ENCODE peak calls at places on chromosomes 1 and 21, in five cellular contexts. H is GM12878, G is HCT116, X is K562, Z is SK-N-SH. N is an unnamed sample.

GRCh38 chr1:228145050-228145343 is 4.7 kb upstream of the GJC2 start:
- DNase-seq in X (no peak), H (no peak), Z (peak), G (no peak), N (no peak)

GRCh38 chr21:42513151-42513984 is at the start of gene SLC37A1:
- DNase-seq in Z (peak), G (no peak), H (no peak), X (no peak), N (peak)

GRCh38 chr21:29416268-29416667 is 117.5 kb downstream of the BACH1 start:
- DNase-seq in G (no peak), X (no peak), H (no peak), Z (no peak), N (peak)

GRCh38 chr1:111402083-111402482 is 25.5 kb downstream of the OVGP1 start:
- DNase-seq in H (no peak), G (no peak), Z (no peak), X (no peak), N (no peak)

GRCh38 chr1:200334661-200335256 is 75.1 kb downstream of the ZNF281 start:
- DNase-seq in H (no peak), X (no peak), Z (no peak), G (peak), N (no peak)

GRCh38 chr1:1889090-1889750 is 1.7 kb downstream of the GNB1 start:
- DNase-seq in X (peak), H (no peak), G (no peak), Z (no peak), N (no peak)

GRCh38 chr1:112849425-112849966 is 106.5 kb downstream of the SLC16A1 start:
- DNase-seq in G (no peak), Z (peak), X (no peak), H (no peak), N (peak)

GRCh38 chr1:67883069-67883468 is 49.8 kb upstream of the GNG12 start:
- DNase-seq in G (peak), H (no peak), Z (no peak), X (no peak), N (no peak)

GRCh38 chr21:44301961-44302406 is 2.1 kb downstream of the PFKL start:
- DNase-seq in Z (no peak), G (no peak), X (no peak), H (no peak), N (peak)

GRCh38 chr1:208684192-208684591 is 440.0 kb upstream of the PLXNA2 start:
- DNase-seq in X (no peak), H (no peak), Z (no peak), G (no peak), N (no peak)

GRCh38 chr21:28283652-28284490 is 708.8 kb downstream of the LTN1 start:
- DNase-seq in H (no peak), X (no peak), Z (peak), G (no peak), N (no peak)

GRCh38 chr1:228989992-228990827 is 254.9 kb downstream of the RHOU start:
- DNase-seq in X (no peak), G (no peak), H (no peak), Z (peak), N (no peak)

GRCh38 chr21:42655797-42656770 is 2.7 kb downstream of the PDE9A start:
- DNase-seq in Z (no peak), X (no peak), H (no peak), G (no peak), N (no peak)

GRCh38 chr1:165452336-165453130 is 7.6 kb upstream of the RXRG start:
- DNase-seq in X (peak), G (no peak), H (no peak), Z (no peak), N (no peak)

GRCh38 chr1:101089608-101090007 is 64.0 kb upstream of the DPH5 start:
- DNase-seq in H (no peak), Z (no peak), G (no peak), X (no peak), N (no peak)
- TF ChIP-seq JUND in H (no peak), Z (no peak), G (no peak), X (no peak), N (no peak)

DNA sequence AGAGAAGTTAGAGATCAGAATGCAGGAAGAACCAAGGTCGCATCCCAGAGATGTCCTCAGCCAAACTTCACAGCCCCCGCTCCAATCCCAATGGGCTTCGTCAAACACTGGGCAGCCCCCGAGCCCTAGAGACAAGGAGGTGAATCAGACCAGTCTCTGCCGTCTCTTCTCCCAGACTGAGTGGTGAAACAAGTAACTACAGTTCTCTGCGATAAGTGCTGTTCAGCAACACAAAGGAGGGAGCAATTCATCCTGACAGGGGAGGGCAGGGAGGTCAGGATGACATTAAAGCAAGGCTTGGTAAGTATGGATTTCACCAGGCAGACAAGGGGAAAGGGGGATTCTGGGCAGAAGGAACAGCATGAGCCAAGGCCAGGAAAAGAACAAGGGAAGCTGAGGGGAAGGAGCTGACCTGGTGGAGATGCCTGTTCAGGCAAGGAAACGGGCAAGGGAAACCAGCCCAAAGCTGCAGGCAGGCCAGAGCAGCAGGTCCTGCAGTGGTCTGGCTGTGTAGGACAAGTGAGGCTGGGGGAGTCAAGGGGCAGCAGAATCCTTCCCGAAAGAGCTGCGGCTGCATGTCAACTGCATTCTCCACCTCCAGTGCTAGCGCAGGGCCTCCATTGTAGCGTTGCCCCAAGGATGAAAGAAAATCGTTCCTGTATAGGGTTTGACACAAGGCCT is 13.6 kb upstream of the ERI3 start:
- DNase-seq in H (no peak), G (no peak), Z (no peak), X (no peak), N (no peak)
- TF ChIP-seq JUND in H (no peak), G (no peak), Z (no peak), X (no peak), N (no peak)

DNA sequence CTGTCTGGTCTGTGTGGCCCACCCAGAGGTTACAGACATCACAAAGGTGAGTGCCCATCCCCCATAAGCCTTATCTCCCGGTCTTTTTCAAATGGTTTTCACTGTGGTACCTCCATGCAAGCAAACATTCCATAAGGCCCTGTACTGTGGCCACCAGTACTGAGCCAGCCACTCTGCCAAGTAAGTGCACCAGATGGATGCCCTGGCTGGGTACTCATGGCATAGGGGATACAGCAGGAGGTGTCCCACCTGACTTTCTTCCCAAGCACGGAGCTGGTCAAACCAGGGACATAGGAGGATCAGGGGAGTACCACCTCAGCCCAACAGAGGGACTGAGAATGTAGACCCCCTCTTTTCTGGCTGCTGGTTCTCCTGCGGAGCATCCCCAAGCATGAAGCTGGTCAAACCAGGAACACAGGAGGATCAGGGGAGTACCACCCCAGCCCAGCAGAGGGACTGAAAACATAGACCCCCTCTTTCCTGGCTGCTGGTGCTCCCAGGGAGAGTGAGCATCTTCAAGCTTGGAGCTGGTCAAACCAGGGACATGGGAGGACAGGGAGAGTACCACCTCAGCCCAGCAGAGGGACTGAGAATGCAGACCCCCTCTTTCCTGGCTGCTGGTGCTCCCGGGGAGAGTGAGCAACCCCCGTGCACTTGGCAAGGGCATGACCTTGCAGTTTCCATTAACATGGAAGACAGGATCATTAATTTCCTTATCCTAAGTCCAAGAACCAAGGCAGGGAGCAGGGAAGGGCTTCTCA is 81.8 kb upstream of the KLHDC7A start:
- DNase-seq in G (no peak), Z (no peak), X (no peak), H (no peak), N (no peak)
- TF ChIP-seq JUND in G (no peak), Z (no peak), X (no peak), H (no peak), N (no peak)

GRCh38 chr1:223725578-223725977 is 13.2 kb downstream of the CAPN2 start:
- DNase-seq in Z (no peak), X (no peak), G (no peak), H (no peak), N (no peak)
- TF ChIP-seq JUND in Z (no peak), X (no peak), G (no peak), H (no peak), N (no peak)

DNA sequence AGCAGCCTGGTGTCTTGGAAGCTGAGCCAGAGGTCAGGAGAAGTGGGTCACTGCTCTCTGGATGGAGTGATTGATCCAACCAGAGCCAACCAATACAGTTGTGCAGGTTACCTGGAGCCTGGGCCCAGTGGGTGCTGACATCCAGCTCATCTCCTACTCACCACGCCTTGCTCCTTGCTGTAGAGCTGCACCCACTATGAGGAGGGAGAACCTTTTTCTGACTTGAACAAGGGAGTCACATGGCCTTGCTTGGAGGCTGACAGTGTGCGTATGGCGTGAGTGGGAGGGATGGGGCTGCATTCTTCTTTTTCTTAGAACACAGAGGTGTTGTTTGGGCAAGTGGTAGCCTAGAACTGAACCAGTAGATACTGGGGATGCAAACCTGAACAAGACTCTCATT is 201.1 kb upstream of the LMO4 start:
- DNase-seq in G (no peak), X (no peak), H (no peak), Z (no peak), N (no peak)
- TF ChIP-seq JUND in G (no peak), X (no peak), H (no peak), Z (no peak), N (no peak)

DNA sequence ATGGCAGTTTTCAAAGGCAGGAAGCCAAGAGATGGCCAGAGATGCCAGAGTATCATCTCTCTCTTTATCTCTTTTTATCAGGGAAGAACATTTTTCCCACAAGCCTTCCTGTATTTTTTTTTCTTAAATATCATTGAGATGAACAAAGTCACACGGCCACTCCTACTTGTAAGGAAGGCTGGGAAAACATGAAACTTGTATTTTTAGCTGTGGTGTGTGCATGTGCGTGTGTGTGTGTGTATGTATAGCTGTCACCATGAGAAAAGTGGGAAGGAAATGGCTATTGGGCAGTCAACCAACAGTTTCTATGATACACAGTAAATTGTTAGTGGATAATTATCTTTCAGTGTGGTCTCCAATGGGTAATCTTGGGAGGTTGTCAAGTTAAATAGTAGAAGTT is 132.6 kb upstream of the USP24 start:
- DNase-seq in G (no peak), Z (no peak), X (no peak), H (no peak), N (no peak)
- TF ChIP-seq JUND in G (no peak), Z (no peak), X (no peak), H (no peak), N (no peak)

GRCh38 chr21:32519945-32520884 is 65.1 kb downstream of the TCP10L start:
- DNase-seq in Z (no peak), X (no peak), H (no peak), G (no peak), N (no peak)

GRCh38 chr21:32515869-32516268 is 69.5 kb downstream of the TCP10L start:
- DNase-seq in X (no peak), H (no peak), Z (no peak), G (no peak), N (no peak)

GRCh38 chr21:32520885-32521735 is 64.2 kb downstream of the TCP10L start:
- DNase-seq in G (no peak), X (peak), H (no peak), Z (peak), N (peak)

GRCh38 chr21:32514275-32515055 is 70.9 kb downstream of the TCP10L start:
- DNase-seq in G (no peak), Z (no peak), X (no peak), H (no peak), N (no peak)

DNA sequence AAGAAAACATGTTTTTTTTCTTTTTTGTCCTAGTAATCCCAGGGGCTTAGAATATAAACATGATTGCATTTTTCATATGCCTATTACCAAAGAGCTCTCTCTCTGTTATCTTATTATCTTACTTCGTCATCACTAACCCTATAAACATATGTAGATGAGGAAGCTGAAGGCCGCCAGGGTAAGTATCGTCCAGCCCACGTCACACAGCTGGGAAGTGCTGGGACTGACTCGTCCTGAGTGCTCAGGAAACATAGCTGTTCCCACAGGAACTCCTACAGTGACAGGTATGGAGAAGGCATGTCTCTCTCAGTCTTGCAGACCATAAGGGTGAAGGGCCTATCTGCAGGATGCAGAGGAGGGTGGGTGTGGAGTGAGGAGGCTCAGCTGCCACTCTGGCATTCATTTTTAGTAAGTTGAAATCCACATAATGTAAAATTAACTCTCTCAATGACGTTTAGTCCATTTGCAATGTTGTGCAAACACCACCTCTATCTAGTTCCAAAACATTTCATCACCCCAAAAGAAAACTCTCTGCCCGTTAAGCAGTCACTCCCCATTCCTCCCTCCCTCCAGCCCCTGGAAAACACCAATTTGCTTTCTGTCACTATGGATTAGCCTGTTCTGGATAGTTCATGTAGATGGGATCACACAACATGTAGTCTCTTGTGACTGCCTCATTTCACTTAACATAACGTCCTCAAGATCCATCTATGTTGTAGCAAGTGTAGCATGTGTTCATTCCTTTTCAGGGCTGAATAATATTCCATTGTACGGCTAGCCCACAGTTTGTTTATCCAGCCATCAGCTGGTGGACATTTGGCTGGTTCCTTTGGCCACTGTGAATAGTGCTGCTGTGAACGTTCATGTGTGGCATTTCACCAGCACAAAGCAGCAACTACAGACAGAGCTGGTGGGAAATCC is 68.3 kb downstream of the TCP10L start:
- DNase-seq in Z (no peak), G (no peak), X (peak), H (no peak), N (no peak)
- TF ChIP-seq JUND in Z (peak), G (no peak), X (peak), H (no peak), N (no peak)

GRCh38 chr1:115098979-115099692 is 9.8 kb upstream of the TSPAN2 start:
- DNase-seq in X (no peak), H (peak), G (no peak), Z (no peak), N (no peak)
- TF ChIP-seq JUND in X (no peak), H (no peak), G (no peak), Z (no peak), N (no peak)

GRCh38 chr1:96236156-96236739 is 485.3 kb upstream of the PTBP2 start:
- DNase-seq in H (no peak), G (peak), Z (peak), X (peak), N (no peak)
- TF ChIP-seq JUND in H (no peak), G (no peak), Z (no peak), X (no peak), N (no peak)